ENCODE peak calls at places on chromosome 12, in nine cellular contexts. W, H, T, E, N, Q, Y, X and V are unnamed samples.

GRCh38 chr12:2801044-2801783 is 6.4 kb downstream of the FKBP4 start:
- DNase-seq in W (no peak), H (no peak), T (no peak), E (no peak), N (no peak), Q (no peak), Y (no peak), X (no peak), V (no peak)

GRCh38 chr12:104411826-104412626 is 44.7 kb upstream of the CHST11 start:
- DNase-seq in W (no peak), H (no peak), T (no peak), E (no peak), N (no peak), Q (no peak), Y (no peak), X (no peak), V (no peak)

GRCh38 chr12:123363385-123363742 is 1.3 kb downstream of the SBNO1 start:
- DNase-seq in W (no peak), H (peak; percentile 49), T (peak; percentile 33), E (no peak), N (no peak), Q (no peak), Y (peak; percentile 75), X (no peak), V (no peak)

GRCh38 chr12:70822431-70822830 is 98.1 kb downstream of the PTPRR start:
- DNase-seq in W (no peak), H (no peak), T (no peak), E (no peak), N (no peak), Q (no peak), Y (no peak), X (no peak), V (no peak)

GRCh38 chr12:95574799-95575452 is 23.6 kb upstream of the USP44 start:
- DNase-seq in W (no peak), H (no peak), T (no peak), E (no peak), N (no peak), Q (no peak), Y (peak; percentile 38), X (no peak), V (no peak)

GRCh38 chr12:46585854-46586621 is 213.5 kb upstream of the SLC38A2 start:
- DNase-seq in W (no peak), H (peak; percentile 4), T (peak; percentile 33), E (no peak), N (no peak), Q (no peak), Y (no peak), X (no peak), V (peak; percentile 93)

GRCh38 chr12:4027412-4027811 is 154.2 kb upstream of the PARP11 start:
- DNase-seq in W (no peak), H (no peak), T (peak; percentile 75), E (no peak), N (no peak), Q (no peak), Y (no peak), X (no peak), V (no peak)

GRCh38 chr12:67446716-67447115 is 177.6 kb downstream of the CAND1 start:
- DNase-seq in W (no peak), H (no peak), T (no peak), E (no peak), N (no peak), Q (no peak), Y (no peak), X (no peak), V (no peak)

GRCh38 chr12:79119796-79120195 is 255.2 kb downstream of the SYT1 start:
- DNase-seq in W (no peak), H (no peak), T (no peak), E (no peak), N (no peak), Q (no peak), Y (no peak), X (no peak), V (no peak)

DNA sequence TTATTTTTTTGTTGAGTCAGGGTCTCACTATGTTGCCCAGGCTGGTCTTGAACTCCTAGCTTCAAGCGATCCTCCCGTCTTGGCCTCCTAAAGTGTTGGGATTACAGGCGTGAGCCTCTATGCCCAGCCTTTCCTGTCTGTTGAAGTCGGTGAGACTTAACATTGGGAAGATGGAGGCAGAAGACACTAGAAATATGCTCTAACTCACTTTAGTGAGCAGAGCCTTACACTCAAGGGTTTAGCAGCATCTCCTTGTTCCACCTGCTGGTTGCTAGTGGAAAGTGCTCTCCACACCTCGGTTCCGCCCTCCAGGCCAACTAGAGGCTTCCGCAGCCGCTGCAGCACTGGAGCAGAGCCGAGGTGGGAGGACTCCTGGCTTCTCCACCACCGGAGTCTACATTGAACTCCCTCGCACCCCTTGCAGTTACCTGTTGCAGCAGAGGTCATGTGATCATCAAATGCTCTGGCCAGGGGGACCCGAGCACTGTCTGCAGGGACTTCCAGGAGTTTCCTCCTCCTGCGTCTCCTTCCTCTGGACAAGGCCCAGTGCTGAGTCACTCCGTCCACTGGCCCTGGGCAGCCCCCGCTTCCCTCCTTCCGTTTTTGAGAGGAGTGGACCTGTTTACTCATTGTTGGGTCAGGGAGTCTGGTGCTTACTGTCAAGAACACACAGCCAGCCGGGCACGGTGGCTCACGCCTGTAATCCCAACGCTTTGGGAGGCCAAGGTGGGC is 9.4 kb upstream of the HVCN1 start:
- DNase-seq in W (peak; percentile 77), H (peak; percentile 93), T (peak; percentile 78), E (peak; percentile 89), N (peak; percentile 84), Q (peak; percentile 85), Y (peak; percentile 96), X (peak; percentile 77), V (peak; percentile 71)
- H3K4me3 ChIP-seq in W (no peak overlapping the region), H (no peak overlapping the region), T (no peak overlapping the region), E (no peak overlapping the region), N (peak overlapping the region; percentile 38), Q (no peak overlapping the region), Y (no peak overlapping the region), X (peak overlapping the region; percentile 45), V (no peak overlapping the region)

DNA sequence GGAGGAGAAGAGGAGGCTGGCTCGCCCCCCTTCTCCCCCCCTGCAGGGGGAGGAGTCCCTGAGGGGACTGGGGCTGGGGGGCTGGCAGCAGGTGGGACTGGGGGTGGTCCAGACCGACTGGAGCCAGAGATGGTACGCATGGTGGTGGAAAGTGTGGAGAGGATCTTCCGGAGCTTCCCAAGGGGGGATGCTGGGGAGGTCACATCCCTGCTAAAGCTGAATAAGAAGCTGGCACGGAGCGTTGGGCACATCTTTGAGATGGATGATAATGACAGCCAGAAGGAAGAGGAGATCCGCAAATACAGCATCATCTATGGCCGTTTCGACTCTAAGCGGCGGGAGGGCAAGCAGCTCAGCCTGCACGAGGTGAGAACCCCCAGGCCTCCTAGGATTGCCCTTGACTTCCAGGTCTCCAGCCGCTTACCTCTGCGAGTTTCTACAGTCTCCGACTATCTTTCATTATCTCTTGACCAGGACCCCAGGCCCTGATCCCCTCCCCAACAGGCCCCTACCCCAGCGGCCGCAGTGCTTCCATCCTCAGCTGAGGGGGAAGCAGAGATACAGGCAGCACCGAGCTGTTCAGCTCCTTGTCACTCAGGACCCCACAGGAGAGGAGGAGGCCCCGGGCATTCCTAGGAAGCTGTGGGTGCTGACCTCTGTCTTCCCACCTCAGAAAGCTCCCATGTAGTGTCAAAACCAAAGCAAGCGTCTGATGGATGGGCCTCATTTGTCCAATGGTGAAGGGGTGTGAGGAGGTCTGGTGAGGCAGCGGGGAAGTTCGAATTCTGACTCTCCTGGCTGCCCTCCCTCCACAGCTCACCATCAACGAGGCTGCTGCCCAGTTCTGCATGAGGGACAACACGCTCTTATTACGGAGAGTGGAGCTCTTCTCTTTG is 3.0 kb downstream of the NAB2 start:
- DNase-seq in W (no peak), H (no peak), T (no peak), E (peak; percentile 70), N (no peak), Q (peak; percentile 55), Y (peak; percentile 40), X (no peak), V (no peak)
- H3K4me3 ChIP-seq in W (no peak overlapping the region), H (no peak overlapping the region), T (no peak overlapping the region), E (no peak overlapping the region), N (no peak overlapping the region), Q (no peak overlapping the region), Y (no peak overlapping the region), X (peak overlapping the region; percentile 95), V (no peak overlapping the region)

GRCh38 chr12:55681142-55682077 is 26.3 kb downstream of the ITGA7 start:
- DNase-seq in W (no peak), H (no peak), T (no peak), E (peak; percentile 84), N (peak; percentile 65), Q (peak; percentile 87), Y (no peak), X (peak; percentile 54), V (no peak)
- H3K4me3 ChIP-seq in W (no peak overlapping the region), H (no peak overlapping the region), T (no peak overlapping the region), E (no peak overlapping the region), N (peak overlapping the region; percentile 47), Q (peak overlapping the region; percentile 27), Y (no peak overlapping the region), X (peak overlapping the region; percentile 62), V (no peak overlapping the region)

GRCh38 chr12:113469224-113469652 is 2.4 kb downstream of the LHX5 start:
- DNase-seq in W (no peak), H (no peak), T (no peak), E (no peak), N (no peak), Q (no peak), Y (no peak), X (no peak), V (no peak)
- H3K4me3 ChIP-seq in W (no peak overlapping the region), H (no peak overlapping the region), T (no peak overlapping the region), E (no peak overlapping the region), N (no peak overlapping the region), Q (no peak overlapping the region), Y (no peak overlapping the region), X (no peak overlapping the region), V (no peak overlapping the region)